ENCODE peak calls at places on chromosome 22, in nine cellular contexts. K is breast epithelium; R is right lobe of liver; Q is ureter; F is activated CD4-positive, CD25-positive, alpha-beta regulatory T cell treated with anti-CD3 and anti-CD28 coated beads, Interleukin-2, amount 50 U/mL, for 16 hours; G is amniotic stem cell; X is WTC11; Z is stimulated activated CD8-positive, alpha-beta memory T cell treated with anti-CD3 and anti-CD28 coated beads, Interleukin-15, amount 100 ng/mL, for 4 hours; O is hypothalamus. J is an unnamed sample.

GRCh38 chr22:30159561-30160353 is 79.5 kb downstream of the HORMAD2 start:
- DNase-seq in K (no peak), R (peak), Q (no peak), F (no peak), G (peak), X (no peak), Z (no peak), O (no peak), J (peak)

GRCh38 chr22:45400046-45400445 is 13.4 kb downstream of the SMC1B start:
- DNase-seq in K (no peak), R (no peak), Q (no peak), F (no peak), G (no peak), X (no peak), Z (no peak), O (no peak), J (no peak)

GRCh38 chr22:37499006-37499707 is 13.0 kb upstream of the MFNG start:
- DNase-seq in K (no peak), R (no peak), Q (no peak), F (no peak), G (no peak), X (no peak), Z (no peak), O (no peak), J (no peak)

GRCh38 chr22:30637701-30638114 is 2.1 kb downstream of the SLC35E4 start:
- DNase-seq in K (no peak), R (no peak), Q (no peak), F (no peak), G (no peak), X (no peak), Z (no peak), O (no peak), J (no peak)

GRCh38 chr22:23237201-23237798 is 57.0 kb downstream of the BCR start:
- DNase-seq in K (no peak), R (no peak), Q (no peak), F (no peak), G (no peak), X (peak), Z (no peak), O (no peak), J (no peak)

GRCh38 chr22:43546186-43546585 is 134.4 kb downstream of the MPPED1 start:
- DNase-seq in K (no peak), R (no peak), Q (no peak), F (no peak), G (no peak), X (no peak), Z (no peak), O (no peak), J (no peak)

GRCh38 chr22:17706451-17706900 is 67.8 kb downstream of the BID start:
- DNase-seq in K (no peak), R (no peak), Q (peak), F (no peak), G (peak), X (no peak), Z (peak), O (no peak), J (peak)

GRCh38 chr22:19959043-19959586 is 17.5 kb upstream of the TXNRD2 start:
- DNase-seq in K (peak), R (peak), Q (peak), F (no peak), G (no peak), X (peak), Z (no peak), O (no peak), J (no peak)

GRCh38 chr22:25202290-25202921 is 2.7 kb downstream of the CRYBB3 start:
- DNase-seq in K (no peak), R (peak), Q (peak), F (peak), G (peak), X (peak), Z (no peak), O (no peak), J (peak)

GRCh38 chr22:21855715-21856114 is 11.7 kb downstream of the MAPK1 start:
- DNase-seq in K (no peak), R (no peak), Q (no peak), F (no peak), G (no peak), X (no peak), Z (no peak), O (no peak), J (no peak)

GRCh38 chr22:22943521-22944267 is 56.1 kb downstream of the IGLL5 start:
- DNase-seq in K (peak), R (no peak), Q (peak), F (no peak), G (no peak), X (peak), Z (no peak), O (no peak), J (no peak)

GRCh38 chr22:19115628-19116027 is 6.6 kb downstream of the DGCR2 start:
- DNase-seq in K (no peak), R (no peak), Q (no peak), F (no peak), G (no peak), X (no peak), Z (no peak), O (no peak), J (no peak)

GRCh38 chr22:44496844-44497217 is 1.2 kb downstream of the RTL6 start:
- DNase-seq in K (no peak), R (no peak), Q (no peak), F (no peak), G (no peak), X (no peak), Z (no peak), O (no peak), J (no peak)

GRCh38 chr22:20418211-20418788 is 19.3 kb downstream of the SCARF2 start:
- DNase-seq in K (peak), R (peak), Q (no peak), F (peak), G (peak), X (peak), Z (peak), O (peak), J (no peak)

GRCh38 chr22:43181321-43182076 is 5.4 kb downstream of the TTLL12 start:
- DNase-seq in K (no peak), R (no peak), Q (no peak), F (no peak), G (no peak), X (no peak), Z (no peak), O (no peak), J (no peak)

GRCh38 chr22:36330655-36331305 is 57.0 kb downstream of the MYH9 start:
- DNase-seq in K (no peak), R (peak), Q (no peak), F (no peak), G (no peak), X (no peak), Z (no peak), O (no peak), J (no peak)

GRCh38 chr22:33510429-33510904 is 409.8 kb downstream of the LARGE1 start:
- DNase-seq in K (no peak), R (no peak), Q (no peak), F (no peak), G (no peak), X (no peak), Z (no peak), O (no peak), J (no peak)

GRCh38 chr22:19770349-19771220 is 10.0 kb downstream of the TBX1 start:
- DNase-seq in K (no peak), R (no peak), Q (no peak), F (no peak), G (no peak), X (peak), Z (no peak), O (no peak), J (no peak)

GRCh38 chr22:47237890-47238480 is 475.5 kb downstream of the TBC1D22A start:
- DNase-seq in K (no peak), R (no peak), Q (no peak), F (no peak), G (no peak), X (no peak), Z (no peak), O (no peak), J (no peak)

GRCh38 chr22:47123006-47123826 is 360.8 kb downstream of the TBC1D22A start:
- DNase-seq in K (no peak), R (no peak), Q (no peak), F (no peak), G (no peak), X (no peak), Z (no peak), O (no peak), J (no peak)

GRCh38 chr22:28999510-29000224 is 62.0 kb downstream of the C22orf31 start:
- DNase-seq in K (no peak), R (no peak), Q (no peak), F (no peak), G (no peak), X (no peak), Z (no peak), O (no peak), J (no peak)

GRCh38 chr22:49382451-49382735 is 445.3 kb downstream of the BRD1 start:
- DNase-seq in K (peak), R (no peak), Q (peak), F (no peak), G (no peak), X (no peak), Z (no peak), O (no peak), J (no peak)

GRCh38 chr22:48445113-48445827 is 1382.4 kb downstream of the BRD1 start:
- DNase-seq in K (no peak), R (no peak), Q (no peak), F (no peak), G (no peak), X (no peak), Z (no peak), O (no peak), J (no peak)

GRCh38 chr22:49039625-49040024 is 788.0 kb downstream of the BRD1 start:
- DNase-seq in K (no peak), R (no peak), Q (no peak), F (no peak), G (no peak), X (no peak), Z (no peak), O (no peak), J (no peak)

GRCh38 chr22:44229809-44230208 is 49.1 kb downstream of the PARVG start:
- DNase-seq in K (no peak), R (no peak), Q (no peak), F (no peak), G (no peak), X (no peak), Z (no peak), O (no peak), J (no peak)

GRCh38 chr22:31253949-31254348 is 38.3 kb downstream of the PIK3IP1 start:
- DNase-seq in K (peak), R (no peak), Q (peak), F (no peak), G (no peak), X (peak), Z (no peak), O (no peak), J (no peak)

GRCh38 chr22:22895776-22896445 is 8.3 kb downstream of the IGLL5 start:
- DNase-seq in K (peak), R (no peak), Q (no peak), F (no peak), G (no peak), X (no peak), Z (no peak), O (no peak), J (no peak)

GRCh38 chr22:40898850-40899357 is 37.0 kb upstream of the DNAJB7 start:
- DNase-seq in K (no peak), R (no peak), Q (no peak), F (no peak), G (no peak), X (no peak), Z (no peak), O (no peak), J (no peak)

J was measured in retinal pigment epithelial cell.